ENCODE peak calls at places on chromosome 1, in four cellular contexts. One of them, this sample, is unnamed.
A peak's percentile ranks its signal among the peaks of the same experiment; 100 is the strongest.

GRCh38 chr1:12296623-12297022 is 66.8 kb downstream of the VPS13D start:
- DNase-seq in ovary: no peak
- DNase-seq in adrenal gland: no peak
- DNase-seq in ascending aorta: no peak
- DNase-seq in this sample: no peak

GRCh38 chr1:65359888-65360287 is 50.5 kb downstream of the DNAJC6 start:
- DNase-seq in ovary: no peak
- DNase-seq in adrenal gland: no peak
- DNase-seq in ascending aorta: no peak
- DNase-seq in this sample: no peak

GRCh38 chr1:65179148-65179547 is 31.1 kb downstream of the AK4 start:
- DNase-seq in ovary: no peak
- DNase-seq in adrenal gland: no peak
- DNase-seq in ascending aorta: no peak
- DNase-seq in this sample: no peak

GRCh38 chr1:151953409-151954094 is 40.1 kb downstream of the S100A10 start:
- DNase-seq in ovary: no peak
- DNase-seq in adrenal gland: no peak
- DNase-seq in ascending aorta: no peak
- DNase-seq in this sample: no peak

GRCh38 chr1:35929730-35930592 is 944 bp upstream of the AGO3 start:
- DNase-seq in ovary: peak; percentile 51
- DNase-seq in adrenal gland: peak; percentile 76
- DNase-seq in ascending aorta: no peak
- DNase-seq in this sample: peak; percentile 79

GRCh38 chr1:113207019-113207418 is 134.0 kb downstream of the LRIG2 start:
- DNase-seq in ovary: no peak
- DNase-seq in adrenal gland: no peak
- DNase-seq in ascending aorta: no peak
- DNase-seq in this sample: no peak

GRCh38 chr1:8026153-8026975 is at the start of gene ERRFI1:
- DNase-seq in ovary: peak; percentile 97
- DNase-seq in adrenal gland: peak; percentile 95
- DNase-seq in ascending aorta: peak; percentile 78
- DNase-seq in this sample: peak; percentile 99

GRCh38 chr1:200528838-200529565 is 91.5 kb downstream of the KIF14 start:
- DNase-seq in ovary: no peak
- DNase-seq in adrenal gland: no peak
- DNase-seq in ascending aorta: no peak
- DNase-seq in this sample: no peak

GRCh38 chr1:68673771-68674170 is 176.9 kb upstream of the DEPDC1 start:
- DNase-seq in ovary: no peak
- DNase-seq in adrenal gland: no peak
- DNase-seq in ascending aorta: no peak
- DNase-seq in this sample: no peak

GRCh38 chr1:151858886-151859665 is 5.6 kb upstream of the THEM5 start:
- DNase-seq in ovary: no peak
- DNase-seq in adrenal gland: no peak
- DNase-seq in ascending aorta: no peak
- DNase-seq in this sample: no peak

GRCh38 chr1:55155522-55155921 is 59.6 kb downstream of the USP24 start:
- DNase-seq in ovary: no peak
- DNase-seq in adrenal gland: peak; percentile 40
- DNase-seq in ascending aorta: no peak
- DNase-seq in this sample: peak; percentile 49
- H3K27ac ChIP-seq in ovary: no peak overlapping the region
- H3K27ac ChIP-seq in adrenal gland: no peak overlapping the region
- H3K27ac ChIP-seq in ascending aorta: no peak overlapping the region
- H3K27ac ChIP-seq in this sample: no peak overlapping the region

GRCh38 chr1:172451002-172451443 is 7.2 kb upstream of the PIGC start:
- DNase-seq in ovary: no peak
- DNase-seq in adrenal gland: peak; percentile 48
- DNase-seq in ascending aorta: no peak
- DNase-seq in this sample: no peak

GRCh38 chr1:172452536-172453159 is 8.8 kb upstream of the PIGC start:
- DNase-seq in ovary: no peak
- DNase-seq in adrenal gland: peak; percentile 65
- DNase-seq in ascending aorta: no peak
- DNase-seq in this sample: no peak

GRCh38 chr1:172449012-172449584 is 5.2 kb upstream of the PIGC start:
- DNase-seq in ovary: no peak
- DNase-seq in adrenal gland: no peak
- DNase-seq in ascending aorta: no peak
- DNase-seq in this sample: no peak

GRCh38 chr1:172449585-172450523 is 6.0 kb upstream of the PIGC start:
- DNase-seq in ovary: peak; percentile 45
- DNase-seq in adrenal gland: peak; percentile 59
- DNase-seq in ascending aorta: no peak
- DNase-seq in this sample: peak; percentile 78

DNA sequence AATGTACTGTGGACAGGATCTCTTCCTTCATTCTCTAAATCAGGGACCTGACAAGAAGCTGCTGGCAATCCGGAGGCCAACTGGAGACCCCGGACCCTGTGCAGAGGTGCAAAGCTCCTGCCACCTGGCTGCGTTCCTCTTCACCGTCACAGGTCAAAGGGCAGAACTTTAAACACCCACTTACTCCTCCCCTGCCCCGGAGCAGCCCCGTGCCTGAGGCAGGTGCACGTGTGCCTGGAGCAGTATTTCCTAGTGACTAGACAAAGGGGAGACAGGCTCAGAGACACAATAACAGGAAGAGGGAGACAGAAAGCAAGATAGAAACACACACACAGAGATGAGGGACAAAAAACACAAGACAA is 6.6 kb upstream of the PIGC start:
- DNase-seq in ovary: no peak
- DNase-seq in adrenal gland: no peak
- DNase-seq in ascending aorta: no peak
- DNase-seq in this sample: no peak
- H3K27ac ChIP-seq in ovary: no peak overlapping the region
- H3K27ac ChIP-seq in adrenal gland: peak overlapping the region; percentile 40
- H3K27ac ChIP-seq in ascending aorta: no peak overlapping the region
- H3K27ac ChIP-seq in this sample: peak overlapping the region; percentile 21

DNA sequence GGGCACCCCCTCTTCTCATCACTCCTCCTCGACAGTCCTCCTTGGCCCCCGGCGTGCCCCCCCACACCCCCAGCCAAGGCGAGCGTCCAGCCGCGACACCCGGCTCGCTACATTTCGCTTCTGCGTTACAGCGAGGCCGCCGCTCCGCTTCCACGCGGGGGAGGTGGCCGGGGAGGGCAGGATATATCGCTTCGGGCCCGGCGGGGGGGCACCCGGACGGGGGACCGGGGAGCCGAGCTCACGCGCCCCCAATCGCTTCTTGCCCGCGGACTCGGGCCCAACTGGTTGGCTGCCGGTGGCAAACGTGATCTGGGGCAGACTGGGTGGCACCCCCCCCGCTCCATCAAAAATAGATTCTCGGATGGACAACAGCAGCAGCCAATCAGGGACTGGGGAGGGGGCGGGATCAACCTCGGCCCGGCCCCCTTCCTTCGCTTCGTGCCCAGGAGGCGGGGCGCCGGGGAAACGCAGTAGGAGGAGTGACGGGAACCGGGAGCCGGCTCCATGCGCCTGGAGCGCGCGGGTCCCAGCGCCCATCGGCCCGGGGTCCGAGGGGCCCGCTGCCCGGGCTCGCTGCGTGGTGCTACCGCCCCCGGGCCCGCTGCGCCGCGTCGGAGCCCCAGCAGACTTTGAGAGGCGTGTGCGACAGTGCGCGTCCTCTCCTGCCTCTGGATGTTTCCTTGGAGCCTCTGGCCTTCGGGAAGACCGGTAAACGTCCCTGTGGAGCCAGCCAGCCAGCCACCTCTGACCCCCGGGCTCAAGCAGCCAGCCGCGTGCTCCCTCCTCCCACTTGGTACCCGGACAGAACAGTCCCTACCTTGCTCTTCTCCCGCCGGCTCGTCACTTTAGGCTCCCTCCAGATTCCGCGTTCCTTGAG is at the start of gene SLC41A1:
- DNase-seq in ovary: peak; percentile 94
- DNase-seq in adrenal gland: peak; percentile 96
- DNase-seq in ascending aorta: peak; percentile 89
- DNase-seq in this sample: peak; percentile 96
- H3K27ac ChIP-seq in ovary: peak within 1 kb of the TSS; percentile 87
- H3K27ac ChIP-seq in adrenal gland: peak within 1 kb of the TSS; percentile 79
- H3K27ac ChIP-seq in ascending aorta: peak within 1 kb of the TSS; percentile 94
- H3K27ac ChIP-seq in this sample: peak within 1 kb of the TSS; percentile 63

GRCh38 chr1:51679435-51679834 is 62.5 kb downstream of the OSBPL9 start:
- DNase-seq in ovary: no peak
- DNase-seq in adrenal gland: no peak
- DNase-seq in ascending aorta: no peak
- DNase-seq in this sample: no peak
- H3K27ac ChIP-seq in ovary: no peak overlapping the region
- H3K27ac ChIP-seq in adrenal gland: no peak overlapping the region
- H3K27ac ChIP-seq in ascending aorta: no peak overlapping the region
- H3K27ac ChIP-seq in this sample: no peak overlapping the region

This sample was measured in right cardiac atrium.